ENCODE peak calls at places on chromosome 9, in ten cellular contexts. P, M, B, A, W, R, S, H, K and V are unnamed samples.

GRCh38 chr9:113853333-113853732 is 22.8 kb upstream of the ZNF618 start:
- DNase-seq in W (no peak), K (no peak), A (peak), B (no peak), R (no peak), P (peak), H (no peak), M (no peak), S (no peak), V (no peak)

GRCh38 chr9:115378758-115379157 is 260.8 kb upstream of the TNC start:
- DNase-seq in H (no peak), R (no peak), W (no peak), S (no peak), K (no peak), P (no peak), A (no peak), M (no peak), B (no peak), V (no peak)

GRCh38 chr9:113675475-113675941 is 200.6 kb upstream of the ZNF618 start:
- DNase-seq in R (no peak), K (peak), W (no peak), A (peak), M (peak), S (peak), H (peak), B (peak), P (no peak), V (no peak)

GRCh38 chr9:137515338-137515724 is 34.9 kb downstream of the PNPLA7 start:
- DNase-seq in S (no peak), P (no peak), W (no peak), B (no peak), R (no peak), A (no peak), K (no peak), M (no peak), H (no peak), V (no peak)

GRCh38 chr9:487429-487828 is 272.8 kb downstream of the DOCK8 start:
- DNase-seq in S (no peak), R (no peak), A (no peak), W (no peak), H (no peak), B (no peak), P (no peak), K (no peak), M (no peak), V (no peak)

GRCh38 chr9:127977877-127978647 is 2.7 kb downstream of the EEIG1 start:
- DNase-seq in W (peak), H (peak), P (peak), M (peak), A (peak), B (peak), K (no peak), S (peak), R (no peak), V (no peak)

GRCh38 chr9:87592554-87593394 is 95.1 kb downstream of the DAPK1 start:
- DNase-seq in S (peak), R (no peak), P (no peak), B (peak), H (peak), A (peak), M (peak), W (peak), K (peak), V (peak)

GRCh38 chr9:113770396-113770795 is 105.7 kb upstream of the ZNF618 start:
- DNase-seq in H (no peak), B (no peak), P (no peak), S (no peak), A (no peak), K (no peak), R (no peak), M (no peak), W (no peak), V (no peak)

GRCh38 chr9:101117091-101117490 is 88.6 kb downstream of the PLPPR1 start:
- DNase-seq in S (no peak), W (no peak), R (no peak), A (no peak), B (no peak), P (no peak), M (no peak), H (no peak), K (no peak), V (no peak)

GRCh38 chr9:131696163-131696439 is 43.8 kb downstream of the RAPGEF1 start:
- DNase-seq in M (no peak), P (no peak), B (no peak), A (no peak), S (no peak), H (no peak), W (no peak), K (no peak), R (no peak), V (no peak)

GRCh38 chr9:87059740-87060139 is 112.4 kb upstream of the GAS1 start:
- DNase-seq in R (no peak), K (no peak), B (no peak), M (no peak), W (no peak), A (no peak), S (no peak), H (peak), P (no peak), V (no peak)

GRCh38 chr9:14317667-14318255 is 3.8 kb upstream of the NFIB start:
- DNase-seq in K (no peak), H (no peak), R (no peak), S (no peak), B (no peak), P (no peak), A (no peak), W (no peak), M (no peak), V (no peak)

GRCh38 chr9:137141976-137142936 is 3.3 kb downstream of the GRIN1 start:
- DNase-seq in H (no peak), S (no peak), R (no peak), P (no peak), B (no peak), W (no peak), K (no peak), M (no peak), A (no peak), V (peak)

GRCh38 chr9:89805726-89806125 is 200.9 kb downstream of the GADD45G start:
- DNase-seq in K (no peak), P (no peak), M (no peak), R (no peak), B (no peak), H (no peak), S (no peak), W (no peak), A (no peak), V (no peak)

GRCh38 chr9:28453918-28454317 is 880.6 kb upstream of the C9orf72 start:
- DNase-seq in K (no peak), S (no peak), P (no peak), R (no peak), H (no peak), M (no peak), B (no peak), A (no peak), W (no peak), V (no peak)

GRCh38 chr9:111029260-111029659 is 9.0 kb downstream of the LPAR1 start:
- DNase-seq in H (no peak), P (no peak), A (no peak), R (no peak), K (no peak), W (no peak), M (no peak), S (no peak), B (no peak), V (no peak)

GRCh38 chr9:125908138-125908537 is 161.0 kb downstream of the PBX3 start:
- DNase-seq in P (no peak), K (no peak), H (no peak), B (no peak), R (no peak), S (no peak), M (no peak), W (no peak), A (no peak), V (no peak)

GRCh38 chr9:14320272-14321245 is 6.6 kb upstream of the NFIB start:
- DNase-seq in A (peak), M (peak), H (no peak), S (no peak), R (no peak), K (no peak), B (no peak), P (peak), W (peak), V (peak)

GRCh38 chr9:128084746-128085145 is 16.7 kb downstream of the SLC25A25 start:
- DNase-seq in R (no peak), K (no peak), H (no peak), A (no peak), P (no peak), S (no peak), M (no peak), B (no peak), W (no peak), V (no peak)

GRCh38 chr9:75064307-75065025 is 23.5 kb downstream of the NMRK1 start:
- DNase-seq in P (no peak), B (no peak), W (no peak), A (no peak), M (no peak), S (no peak), K (no peak), R (no peak), H (no peak), V (no peak)

GRCh38 chr9:106696804-106697203 is 166.2 kb upstream of the ZNF462 start:
- DNase-seq in P (no peak), M (no peak), R (no peak), H (no peak), S (no peak), A (no peak), K (no peak), B (no peak), W (no peak), V (no peak)

GRCh38 chr9:93125331-93125894 is 8.6 kb downstream of the NINJ1 start:
- DNase-seq in W (no peak), P (no peak), R (no peak), S (peak), B (no peak), K (peak), H (no peak), A (no peak), M (peak), V (no peak)
- TF ChIP-seq EP300 in W (no peak), P (no peak), R (no peak), S (no peak), B (no peak), K (no peak), H (no peak), A (no peak), M (no peak), V (no peak)

GRCh38 chr9:105295151-105295550 is 50.7 kb downstream of the SLC44A1 start:
- DNase-seq in K (no peak), A (no peak), S (no peak), M (no peak), B (no peak), R (no peak), H (no peak), W (no peak), P (no peak), V (no peak)
- H3K4me3 ChIP-seq in K (no peak), A (no peak), S (no peak), M (no peak), B (no peak), R (no peak), H (no peak), W (no peak), P (no peak), V (no peak)

GRCh38 chr9:32550609-32551490 is 1.3 kb upstream of the SMIM27 start:
- DNase-seq in H (peak), P (peak), W (peak), K (peak), A (peak), M (peak), R (peak), B (peak), S (peak), V (peak)
- TF ChIP-seq CTCF in H (no peak), P (no peak), W (no peak), K (no peak), A (no peak), M (no peak), R (no peak), B (no peak), S (no peak), V (no peak)

GRCh38 chr9:122392284-122392683 is 21.5 kb downstream of the PTGS1 start:
- DNase-seq in H (no peak), P (no peak), B (no peak), S (no peak), M (no peak), W (no peak), R (no peak), A (no peak), K (no peak), V (no peak)
- TF ChIP-seq EP300 in H (no peak), P (no peak), B (no peak), S (no peak), M (no peak), W (no peak), R (no peak), A (no peak), K (no peak), V (no peak)

DNA sequence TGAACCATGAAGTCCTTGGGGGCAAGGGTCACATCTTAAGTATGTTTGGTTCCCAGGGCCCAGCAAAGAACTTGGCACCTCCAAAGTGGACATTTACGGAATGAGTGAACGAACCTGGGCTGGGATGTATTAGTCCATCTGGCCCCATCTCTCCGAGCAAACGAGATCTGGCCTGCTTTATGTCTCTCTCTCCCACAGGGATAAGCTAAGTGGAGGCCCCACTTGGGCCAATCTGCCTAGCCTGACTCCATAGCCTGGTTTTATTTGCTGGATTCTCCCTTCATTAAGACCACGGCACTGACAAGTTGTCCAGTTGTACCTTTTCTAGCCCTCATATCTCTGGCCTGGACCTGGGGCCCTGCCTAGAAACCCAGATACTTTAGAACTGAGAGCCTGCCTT is 2.1 kb downstream of the TTLL11 start:
- DNase-seq in W (no peak), R (no peak), A (no peak), P (no peak), K (no peak), B (no peak), H (no peak), S (no peak), M (no peak), V (no peak)
- H3K4me3 ChIP-seq in W (no peak), R (no peak), A (peak), P (no peak), K (no peak), B (no peak), H (no peak), S (peak), M (peak), V (no peak)

GRCh38 chr9:96219615-96220257 is 82.2 kb downstream of the HSD17B3 start:
- DNase-seq in R (peak), S (peak), A (peak), P (peak), H (no peak), M (peak), K (peak), W (peak), B (peak), V (peak)
- TF ChIP-seq CTCF in R (peak), S (peak), A (no peak), P (peak), H (peak), M (peak), K (peak), W (peak), B (peak), V (no peak)

DNA sequence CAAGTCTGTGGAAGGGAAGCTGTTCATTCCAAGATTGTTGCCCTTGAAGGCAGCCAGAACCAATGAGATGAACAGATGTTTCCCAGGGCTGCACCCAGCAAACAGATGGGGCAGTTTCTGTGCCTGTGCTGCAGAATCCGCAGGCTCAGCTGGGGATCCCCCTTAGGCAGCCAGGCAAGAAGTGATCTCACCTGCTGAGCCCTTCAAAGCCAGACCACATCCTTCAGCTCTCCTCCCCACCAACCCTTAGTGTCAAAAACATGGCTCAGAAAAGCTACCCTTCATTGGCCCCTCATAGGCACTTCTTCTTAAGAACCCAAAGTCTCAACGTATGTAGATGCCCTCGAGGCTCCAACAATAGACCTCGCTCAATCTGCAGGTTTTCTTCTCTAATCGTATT is 626.7 kb downstream of the CCDC171 start:
- DNase-seq in W (no peak), P (no peak), R (no peak), H (no peak), M (no peak), B (no peak), S (no peak), A (no peak), K (no peak), V (no peak)
- TF ChIP-seq EP300 in W (no peak), P (no peak), R (no peak), H (no peak), M (no peak), B (no peak), S (no peak), A (no peak), K (no peak), V (no peak)